ENCODE peak calls at places on chromosomes 6 and 20, in five cellular contexts. T, H, S, R and O are unnamed samples.

GRCh38 chr6:106547961-106548453 is 81.3 kb downstream of the RTN4IP1 start:
- DNase-seq in S (no peak), H (no peak), T (peak; percentile 36), R (no peak), O (peak; percentile 26)

GRCh38 chr6:89284081-89284480 is 31.0 kb downstream of the GABRR2 start:
- DNase-seq in R (no peak), S (no peak), T (no peak), H (no peak), O (no peak)

GRCh38 chr20:24451992-24452391 is 17.4 kb upstream of the SYNDIG1 start:
- DNase-seq in R (no peak), T (no peak), S (no peak), H (no peak), O (no peak)

GRCh38 chr6:1825926-1826325 is 216.2 kb downstream of the FOXC1 start:
- DNase-seq in R (no peak), H (no peak), T (no peak), S (no peak), O (no peak)

GRCh38 chr20:6160736-6161135 is 37.9 kb upstream of the FERMT1 start:
- DNase-seq in T (no peak), S (no peak), H (no peak), R (no peak), O (no peak)

GRCh38 chr6:117346142-117346930 is 79.4 kb downstream of the ROS1 start:
- DNase-seq in T (no peak), R (no peak), S (no peak), H (no peak), O (no peak)

GRCh38 chr20:25197173-25197869 is 1.8 kb downstream of the ENTPD6 start:
- DNase-seq in S (no peak), H (no peak), T (no peak), R (no peak), O (no peak)

GRCh38 chr6:26064619-26065257 is 22.5 kb upstream of the HFE start:
- DNase-seq in H (no peak), R (no peak), T (no peak), S (no peak), O (no peak)

GRCh38 chr6:148422085-148422484 is 79.4 kb downstream of the SASH1 start:
- DNase-seq in S (no peak), H (no peak), T (no peak), R (no peak), O (no peak)

GRCh38 chr6:38443341-38443740 is 196.4 kb downstream of the BTBD9 start:
- DNase-seq in R (no peak), T (no peak), S (no peak), H (no peak), O (no peak)

GRCh38 chr6:107870379-107870778 is 46.3 kb upstream of the SCML4 start:
- DNase-seq in S (no peak), R (no peak), H (no peak), T (no peak), O (no peak)

GRCh38 chr6:15200087-15200486 is 45.8 kb upstream of the JARID2 start:
- DNase-seq in H (no peak), R (no peak), S (no peak), T (no peak), O (no peak)

GRCh38 chr20:56430957-56431356 is 18.9 kb downstream of the CASS4 start:
- DNase-seq in R (no peak), T (no peak), S (no peak), H (no peak), O (no peak)
- H3K4me1 ChIP-seq in R (no peaks in the 10 kb centered on the region), T (no peaks in the 10 kb centered on the region), S (no peaks in the 10 kb centered on the region), H (peaks cover 3% of the 10 kb centered on the region), O (no peaks in the 10 kb centered on the region)

DNA sequence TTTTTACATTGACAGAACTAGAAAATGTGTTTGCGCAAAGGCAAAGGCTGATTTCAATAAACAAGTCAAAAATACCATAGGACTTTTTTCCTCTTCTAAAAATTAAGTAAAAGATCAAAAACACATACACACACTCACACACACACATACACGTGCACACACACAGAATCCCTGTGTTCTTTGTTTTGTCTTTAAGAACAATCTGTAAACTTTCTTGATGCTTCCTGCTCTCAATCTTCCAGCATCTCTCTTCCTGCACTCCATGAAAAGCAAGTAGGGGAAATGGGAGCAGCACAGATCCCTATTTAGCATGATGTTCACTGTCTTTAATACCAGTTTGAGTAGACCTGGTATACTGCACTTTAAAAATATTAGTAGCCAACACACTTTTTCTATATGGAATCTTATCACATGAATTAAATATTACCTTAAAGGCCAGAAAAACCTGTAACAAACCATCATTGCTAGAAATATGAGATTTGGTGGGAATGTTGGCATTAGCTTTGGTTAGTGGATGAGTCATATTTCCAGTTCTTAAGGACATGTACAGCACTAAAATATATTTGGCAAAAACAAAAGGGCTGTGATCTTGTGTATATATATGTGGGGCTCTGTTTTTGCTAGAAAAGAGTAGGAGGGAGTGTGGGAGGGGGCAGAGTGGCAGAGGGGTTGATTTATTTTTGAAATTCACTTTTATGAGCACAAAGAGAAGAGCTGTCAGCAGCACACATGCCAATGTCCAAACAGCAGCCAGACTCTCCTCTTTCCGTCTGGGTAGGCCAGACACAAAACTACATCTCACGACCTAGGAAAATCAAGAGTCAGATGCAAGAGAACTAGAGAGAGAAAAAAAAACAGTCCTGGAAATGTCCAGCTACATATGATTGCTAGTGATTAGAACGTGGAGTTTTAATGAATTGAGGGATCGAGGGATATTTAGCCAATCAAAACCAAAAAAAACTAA is 4.6 kb downstream of the PTPRK start:
- DNase-seq in S (no peak), H (no peak), T (no peak), R (no peak), O (no peak)
- TF ChIP-seq POLR2A in S (no peak), H (no peak), T (no peak), R (no peak), O (no peak)

GRCh38 chr6:81897793-81898192 is 145.3 kb upstream of the TENT5A start:
- DNase-seq in H (no peak), T (no peak), R (no peak), S (no peak), O (no peak)
- H3K4me1 ChIP-seq in H (peaks cover 4% of the 10 kb centered on the region), T (peaks cover 17% of the 10 kb centered on the region), R (peaks cover 21% of the 10 kb centered on the region), S (peaks cover 10% of the 10 kb centered on the region), O (peaks cover 7% of the 10 kb centered on the region)

GRCh38 chr20:35954200-35954906 is at the start of gene SCAND1:
- DNase-seq in S (peak; percentile 96), H (peak; percentile 95), T (peak; percentile 96), R (peak; percentile 97), O (peak; percentile 96)
- TF ChIP-seq POLR2A in S (peak; percentile 92), H (peak; percentile 92), T (peak; percentile 87), R (peak; percentile 67), O (peak; percentile 72)

GRCh38 chr6:52513896-52514295 is 63.0 kb downstream of the TRAM2 start:
- DNase-seq in T (no peak), R (no peak), H (no peak), S (no peak), O (no peak)

GRCh38 chr6:52512199-52512598 is 64.7 kb downstream of the TRAM2 start:
- DNase-seq in T (peak; percentile 73), S (peak; percentile 72), R (peak; percentile 89), H (no peak), O (peak; percentile 82)

GRCh38 chr6:52511572-52512151 is 65.2 kb downstream of the TRAM2 start:
- DNase-seq in H (no peak), S (no peak), R (no peak), T (no peak), O (no peak)

GRCh38 chr6:52514514-52514913 is 62.3 kb downstream of the TRAM2 start:
- DNase-seq in H (no peak), T (peak; percentile 73), S (no peak), R (peak; percentile 85), O (peak; percentile 76)

DNA sequence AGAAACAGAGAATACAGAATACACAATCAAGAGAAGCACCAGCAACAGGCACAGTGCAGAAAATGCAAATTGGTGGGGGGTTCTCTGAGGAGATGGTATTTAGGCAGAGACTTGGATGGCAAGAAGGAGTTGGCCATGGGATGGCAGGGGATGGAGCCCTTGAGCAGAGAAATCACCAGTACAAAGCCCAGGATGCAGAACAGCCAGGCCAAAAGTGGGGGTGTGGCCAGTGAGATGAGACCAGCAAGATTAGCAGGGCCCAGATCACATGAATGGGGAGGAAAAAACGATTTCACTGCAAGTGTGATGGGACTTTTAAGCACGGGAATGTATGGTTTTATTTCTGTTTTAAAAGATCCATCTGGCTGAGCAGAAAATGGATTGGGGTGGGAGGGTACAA is 63.4 kb downstream of the TRAM2 start:
- DNase-seq in T (no peak), R (no peak), S (no peak), H (no peak), O (no peak)
- H3K4me1 ChIP-seq in T (peaks cover 29% of the 10 kb centered on the region), R (peaks cover 72% of the 10 kb centered on the region), S (peaks cover 35% of the 10 kb centered on the region), H (no peaks in the 10 kb centered on the region), O (peaks cover 36% of the 10 kb centered on the region)

GRCh38 chr6:47478233-47479155 is 905 bp downstream of the CD2AP start:
- DNase-seq in S (no peak), H (no peak), T (no peak), R (no peak), O (no peak)
- TF ChIP-seq POLR2A in S (peak; percentile 2), H (no peak), T (no peak), R (no peak), O (no peak)

GRCh38 chr6:43702147-43702521 is 14.5 kb upstream of the MRPS18A start:
- DNase-seq in T (no peak), H (no peak), R (no peak), S (no peak), O (no peak)
- H3K4me1 ChIP-seq in T (peaks cover 17% of the 10 kb centered on the region), H (peaks cover 5% of the 10 kb centered on the region), R (peaks cover 30% of the 10 kb centered on the region), S (peaks cover 34% of the 10 kb centered on the region), O (peaks cover 6% of the 10 kb centered on the region)